ENCODE peak calls at places on chromosome X, in six cellular contexts. B, C, K, A, V and Q are unnamed samples.

GRCh38 chrX:141619336-141619735 is 29.8 kb downstream of the SPANXA2 start:
- DNase-seq in B (no peak), C (no peak), K (no peak), A (no peak), V (no peak), Q (peak; percentile 6)

GRCh38 chrX:67544281-67544680 is 460 bp downstream of the AR start:
- DNase-seq in B (no peak), C (no peak), K (no peak), A (no peak), V (no peak), Q (no peak)

GRCh38 chrX:123083924-123084323 is 100.2 kb upstream of the GRIA3 start:
- DNase-seq in B (no peak), C (no peak), K (peak; percentile 53), A (no peak), V (no peak), Q (peak; percentile 33)

GRCh38 chrX:11103751-11104150 is 7.4 kb upstream of the HCCS start:
- DNase-seq in B (no peak), C (no peak), K (no peak), A (no peak), V (no peak), Q (no peak)

GRCh38 chrX:37504991-37505390 is 66.5 kb upstream of the LANCL3 start:
- DNase-seq in B (no peak), C (peak; percentile 63), K (no peak), A (no peak), V (no peak), Q (no peak)

GRCh38 chrX:18883961-18884765 is 99.8 kb downstream of the PHKA2 start:
- DNase-seq in B (no peak), C (peak; percentile 28), K (no peak), A (no peak), V (no peak), Q (no peak)

GRCh38 chrX:8913665-8914409 is 112.7 kb upstream of the FAM9A start:
- DNase-seq in B (no peak), C (no peak), K (no peak), A (no peak), V (no peak), Q (no peak)

GRCh38 chrX:1093112-1093511 is 119.3 kb downstream of the CRLF2 start:
- DNase-seq in B (no peak), C (peak; percentile 66), K (no peak), A (no peak), V (no peak), Q (peak; percentile 2)

GRCh38 chrX:65667503-65668355 is at the start of gene MSN:
- DNase-seq in B (peak; percentile 10), C (peak; percentile 89), K (peak; percentile 55), A (peak; percentile 76), V (peak; percentile 27), Q (peak; percentile 53)

GRCh38 chrX:150547511-150548115 is 20.8 kb upstream of the MTM1 start:
- DNase-seq in B (peak; percentile 57), C (no peak), K (no peak), A (peak; percentile 56), V (no peak), Q (peak; percentile 71)

GRCh38 chrX:44903107-44903506 is 30.1 kb downstream of the KDM6A start:
- DNase-seq in B (no peak), C (no peak), K (peak; percentile 86), A (no peak), V (peak; percentile 21), Q (peak; percentile 52)

GRCh38 chrX:46433892-46434291 is 111.3 kb downstream of the ZNF674 start:
- DNase-seq in B (no peak), C (no peak), K (no peak), A (no peak), V (no peak), Q (peak; percentile 44)

GRCh38 chrX:150032742-150033141 is 94.5 kb upstream of the EOLA2 start:
- DNase-seq in B (no peak), C (no peak), K (peak; percentile 76), A (no peak), V (peak; percentile 63), Q (peak; percentile 62)

GRCh38 chrX:71292669-71293379 is 8.7 kb upstream of the ITGB1BP2 start:
- DNase-seq in B (no peak), C (no peak), K (no peak), A (no peak), V (no peak), Q (peak; percentile 69)

GRCh38 chrX:55619547-55619946 is 3.7 kb upstream of the FOXR2 start:
- DNase-seq in B (no peak), C (no peak), K (no peak), A (no peak), V (no peak), Q (no peak)

GRCh38 chrX:152832520-152832919 is 1.7 kb downstream of the NSDHL start:
- DNase-seq in B (no peak), C (no peak), K (no peak), A (no peak), V (no peak), Q (no peak)

GRCh38 chrX:150361070-150361776 is 1.9 kb upstream of the MAMLD1 start:
- DNase-seq in B (no peak), C (peak; percentile 62), K (peak; percentile 28), A (no peak), V (no peak), Q (peak; percentile 44)

GRCh38 chrX:15848576-15848975 is 6.0 kb downstream of the AP1S2 start:
- DNase-seq in B (no peak), C (no peak), K (no peak), A (no peak), V (no peak), Q (peak; percentile 37)

GRCh38 chrX:1500701-1501624 is 36.0 kb downstream of the P2RY8 start:
- DNase-seq in B (no peak), C (no peak), K (no peak), A (peak; percentile 59), V (no peak), Q (no peak)

GRCh38 chrX:119236599-119237525 is 777 bp downstream of the PGRMC1 start:
- DNase-seq in B (no peak), C (peak; percentile 67), K (peak; percentile 49), A (peak; percentile 19), V (peak; percentile 9), Q (peak; percentile 63)

GRCh38 chrX:47078129-47079043 is at the start of gene RGN:
- DNase-seq in B (peak; percentile 4), C (no peak), K (no peak), A (no peak), V (no peak), Q (peak; percentile 17)

GRCh38 chrX:22795680-22796079 is 204.1 kb upstream of the DDX53 start:
- DNase-seq in B (no peak), C (no peak), K (peak; percentile 87), A (no peak), V (peak; percentile 22), Q (no peak)

GRCh38 chrX:68708503-68709290 is 61.2 kb downstream of the STARD8 start:
- DNase-seq in B (no peak), C (no peak), K (no peak), A (no peak), V (no peak), Q (no peak)

GRCh38 chrX:150058728-150059127 is 120.4 kb upstream of the EOLA2 start:
- DNase-seq in B (no peak), C (no peak), K (no peak), A (no peak), V (no peak), Q (peak; percentile 33)

GRCh38 chrX:84907324-84907946 is 96.2 kb upstream of the APOOL start:
- DNase-seq in B (no peak), C (no peak), K (peak; percentile 9), A (no peak), V (peak; percentile 0), Q (no peak)

GRCh38 chrX:17521871-17522693 is 147.1 kb downstream of the NHS start:
- DNase-seq in B (no peak), C (no peak), K (peak; percentile 57), A (no peak), V (peak; percentile 24), Q (no peak)